ENCODE peak calls at places on chromosome 20, in five cellular contexts. H is HFF-Myc, Z is AG04450, S is HepG2, E is cardiac fibroblast. K is an unnamed sample.

GRCh38 chr20:18992418-18992817 is 178.8 kb downstream of the SCP2D1 start:
- DNase-seq in H (no peak), S (peak), Z (no peak), E (no peak), K (no peak)

GRCh38 chr20:20079102-20079784 is 26.9 kb downstream of the CFAP61 start:
- DNase-seq in S (peak), H (no peak), E (no peak), Z (no peak), K (no peak)

GRCh38 chr20:41476013-41476441 is 109.4 kb upstream of the EMILIN3 start:
- DNase-seq in H (peak), Z (peak), S (no peak), E (peak), K (no peak)

GRCh38 chr20:50710492-50711063 is 19.2 kb upstream of the RIPOR3 start:
- DNase-seq in S (peak), H (no peak), E (peak), Z (no peak), K (no peak)

GRCh38 chr20:62045118-62045517 is 20.6 kb downstream of the TAF4 start:
- DNase-seq in Z (no peak), E (no peak), S (no peak), H (no peak), K (no peak)

GRCh38 chr20:2203436-2203835 is 92.4 kb upstream of the TGM3 start:
- DNase-seq in Z (no peak), H (no peak), E (no peak), S (no peak), K (no peak)

GRCh38 chr20:22453244-22454080 is 130.9 kb downstream of the FOXA2 start:
- DNase-seq in Z (no peak), S (peak), E (peak), H (no peak), K (no peak)

GRCh38 chr20:35369804-35370203 is 42.0 kb downstream of the UQCC1 start:
- DNase-seq in S (peak), Z (peak), E (peak), H (no peak), K (no peak)

GRCh38 chr20:11912013-11912663 is 5.6 kb upstream of the BTBD3 start:
- DNase-seq in H (no peak), Z (no peak), E (peak), S (peak), K (peak)

GRCh38 chr20:44028868-44029847 is 114.5 kb downstream of the TOX2 start:
- DNase-seq in E (no peak), Z (no peak), H (no peak), S (no peak), K (peak)

GRCh38 chr20:32128167-32128566 is 18.7 kb downstream of the TM9SF4 start:
- DNase-seq in H (no peak), E (no peak), S (no peak), Z (no peak), K (no peak)

GRCh38 chr20:32127347-32127746 is 17.8 kb downstream of the TM9SF4 start:
- DNase-seq in S (no peak), H (no peak), Z (no peak), E (no peak), K (no peak)

GRCh38 chr20:32130965-32131364 is 21.5 kb downstream of the TM9SF4 start:
- DNase-seq in H (no peak), Z (no peak), S (no peak), E (no peak), K (no peak)

GRCh38 chr20:32130352-32130751 is 20.8 kb downstream of the TM9SF4 start:
- DNase-seq in H (no peak), E (peak), S (no peak), Z (no peak), K (no peak)

DNA sequence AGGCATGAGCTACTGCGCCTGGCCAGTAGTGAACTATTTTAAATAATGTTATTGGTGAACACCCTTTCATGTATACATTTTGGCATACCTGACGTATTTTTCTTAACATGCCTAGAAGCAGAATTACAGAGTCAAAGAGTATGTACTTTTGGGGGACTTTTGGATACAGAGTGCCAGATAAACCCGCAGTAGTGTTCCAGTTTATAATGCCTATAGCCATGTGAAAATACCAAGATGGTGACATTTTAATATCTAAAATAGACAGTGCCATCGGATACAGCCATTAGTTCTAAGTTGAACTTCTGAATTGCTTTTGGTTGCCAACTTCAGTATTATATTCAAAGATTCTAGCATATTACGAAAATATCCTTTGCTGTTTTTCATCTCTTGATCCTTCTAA is 20.3 kb downstream of the TM9SF4 start:
- DNase-seq in Z (no peak), S (no peak), E (no peak), H (no peak), K (no peak)
- H3K4me3 ChIP-seq in Z (no peak), S (no peak), E (no peak), H (no peak), K (no peak)

GRCh38 chr20:25310921-25311728 is 63.2 kb downstream of the PYGB start:
- DNase-seq in S (peak), Z (peak), H (no peak), E (peak), K (no peak)
- H3K4me3 ChIP-seq in S (no peak), Z (peak), H (peak), E (no peak), K (no peak)

DNA sequence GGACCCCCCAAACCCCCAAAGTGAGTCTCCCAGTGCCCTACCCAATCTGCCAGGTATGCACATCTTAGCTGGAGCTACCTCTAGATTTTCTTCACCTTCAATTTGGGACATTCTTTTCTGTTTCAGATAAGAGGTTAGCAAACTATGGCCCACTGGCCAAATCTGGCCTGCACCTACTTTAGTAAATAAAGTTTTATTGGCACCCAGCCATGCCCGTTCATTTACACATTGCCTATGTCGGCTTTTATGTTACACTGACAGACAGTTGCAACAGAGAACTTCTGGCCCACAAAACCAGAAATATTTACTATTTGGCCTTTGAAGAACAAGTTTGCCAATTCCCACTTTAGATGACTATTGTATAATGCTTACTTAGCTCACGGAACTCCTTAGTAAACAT is 55.9 kb upstream of the STX16 start:
- DNase-seq in S (no peak), E (no peak), H (no peak), Z (no peak), K (no peak)
- H3K4me3 ChIP-seq in S (no peak), E (no peak), H (no peak), Z (no peak), K (no peak)

DNA sequence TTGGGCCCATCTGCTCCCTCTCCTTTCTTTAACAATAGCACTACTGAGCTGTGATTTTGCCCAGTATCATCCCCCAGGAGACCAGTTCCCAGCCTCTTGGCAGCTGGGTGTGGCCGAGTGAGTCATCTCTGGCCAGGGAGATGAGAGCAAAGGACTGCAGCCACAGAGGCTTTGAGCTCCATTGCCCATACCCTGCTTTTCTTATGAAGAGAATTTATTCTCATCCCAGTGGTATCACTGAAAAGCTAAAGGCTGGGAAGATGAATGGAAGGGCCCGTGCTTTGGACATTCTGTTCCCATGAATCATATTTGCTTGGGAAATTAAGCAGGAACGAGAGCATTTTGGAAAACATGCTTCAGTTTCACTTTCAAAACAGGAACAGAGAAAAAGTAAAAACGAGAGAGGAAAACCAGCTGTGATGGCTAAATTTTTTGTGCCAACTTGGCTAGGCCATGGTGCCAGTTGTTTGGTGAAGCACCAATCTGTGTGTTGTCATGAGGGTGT is 14.9 kb downstream of the CST3 start:
- DNase-seq in S (peak), H (peak), Z (peak), E (peak), K (no peak)
- H3K4me3 ChIP-seq in S (peak), H (peak), Z (peak), E (peak), K (peak)